ENCODE peak calls at places on chromosomes 3 and 15, in four cellular contexts. G is hepatocyte, T is SK-N-SH, Z is thyroid gland. U is an unnamed sample.
A peak's percentile ranks its signal among the peaks of the same experiment; 100 is the strongest.

GRCh38 chr3:142896996-142897395 is 8.1 kb upstream of the PCOLCE2 start:
- DNase-seq in Z (no peak), G (no peak), T (no peak), U (no peak)

GRCh38 chr3:52446631-52447511 is 2.0 kb upstream of the SEMA3G start:
- DNase-seq in T (peak; percentile 88), G (peak; percentile 76), Z (peak; percentile 43), U (peak; percentile 80)

GRCh38 chr15:33859992-33860545 is 108.2 kb upstream of the CHRM5 start:
- DNase-seq in G (no peak), Z (no peak), T (no peak), U (no peak)

GRCh38 chr15:67043939-67044771 is 21.2 kb upstream of the SMAD3 start:
- DNase-seq in G (no peak), Z (no peak), T (no peak), U (peak; percentile 68)

GRCh38 chr3:138774529-138775253 is 60.0 kb downstream of the PIK3CB start:
- DNase-seq in Z (peak; percentile 69), G (peak; percentile 81), T (peak; percentile 49), U (peak; percentile 99)

GRCh38 chr3:161310649-161311423 is 60.5 kb downstream of the SPTSSB start:
- DNase-seq in G (no peak), Z (no peak), T (no peak), U (no peak)

GRCh38 chr15:40093224-40093842 is 15.3 kb downstream of the BMF start:
- DNase-seq in T (no peak), G (no peak), Z (no peak), U (no peak)

GRCh38 chr3:143132246-143132980 is 12.8 kb downstream of the CHST2 start:
- DNase-seq in T (no peak), G (no peak), Z (no peak), U (no peak)

GRCh38 chr3:127135241-127136023 is 57.5 kb upstream of the PRR23E start:
- DNase-seq in T (peak; percentile 92), Z (peak; percentile 56), G (peak; percentile 56), U (peak; percentile 32)

GRCh38 chr3:57436195-57436761 is 107.9 kb downstream of the DNAH12 start:
- DNase-seq in Z (no peak), G (peak; percentile 26), T (no peak), U (no peak)

GRCh38 chr3:10303105-10303504 is 10.4 kb upstream of the GHRL start:
- DNase-seq in G (no peak), Z (no peak), T (no peak), U (no peak)

GRCh38 chr3:10306156-10306555 is 13.4 kb upstream of the GHRL start:
- DNase-seq in G (no peak), T (no peak), Z (no peak), U (no peak)

GRCh38 chr3:10304905-10305304 is 12.2 kb upstream of the GHRL start:
- DNase-seq in G (no peak), Z (no peak), T (no peak), U (no peak)

GRCh38 chr3:10305331-10305902 is 12.7 kb upstream of the GHRL start:
- DNase-seq in T (no peak), Z (no peak), G (no peak), U (no peak)

DNA sequence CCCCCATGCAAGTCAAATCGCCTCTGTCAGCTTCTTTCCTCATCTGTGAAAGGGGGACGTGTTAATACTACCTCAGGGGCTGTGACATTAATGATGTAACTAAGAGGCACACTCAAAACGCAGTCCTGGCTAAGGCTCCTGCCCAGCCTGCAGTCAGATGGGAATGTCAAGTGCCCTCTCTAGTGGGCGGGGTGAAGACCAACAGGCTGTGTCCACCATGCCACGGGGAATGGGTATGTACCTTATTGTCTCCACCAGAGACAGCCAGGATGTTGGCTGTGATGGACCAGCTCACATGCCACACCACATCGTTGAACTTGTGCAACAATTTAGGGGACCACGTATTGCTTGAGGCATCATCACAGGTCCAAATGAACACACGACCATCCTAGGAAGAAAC is 11.0 kb upstream of the GHRL start:
- DNase-seq in G (no peak), Z (peak; percentile 59), T (no peak), U (no peak)
- H3K27ac ChIP-seq in G (no peak overlapping the region), Z (no peak overlapping the region), T (no peak overlapping the region), U (no peak overlapping the region)

GRCh38 chr3:76679510-76679909 is 360.4 kb upstream of the ROBO2 start:
- DNase-seq in G (no peak), T (no peak), Z (no peak), U (no peak)
- TF ChIP-seq CTCF in G (peak; percentile 48), T (no peak), Z (no peak), U (no peak)

DNA sequence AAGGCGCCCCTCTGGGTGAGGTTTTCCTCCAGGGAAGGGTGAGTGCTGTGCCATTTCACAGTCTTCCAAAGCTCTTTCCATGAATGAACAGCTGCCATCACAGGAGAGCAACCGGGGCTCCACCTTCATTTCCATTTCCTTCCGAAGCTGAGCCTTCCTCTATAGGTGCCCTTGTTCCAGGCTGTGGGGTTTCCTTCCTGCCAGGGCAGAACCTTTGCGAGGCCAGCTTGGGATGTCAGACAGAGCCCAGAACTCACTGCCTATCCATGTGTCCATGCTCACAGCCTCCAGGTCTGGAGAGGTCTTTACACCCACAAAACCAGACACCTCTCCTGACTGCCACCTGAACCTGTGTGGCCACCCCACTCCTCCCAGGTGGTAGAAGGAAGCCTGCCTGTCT is 49.2 kb downstream of the SLCO2A1 start:
- DNase-seq in T (no peak), Z (no peak), G (no peak), U (no peak)
- H3K27ac ChIP-seq in T (no peak overlapping the region), Z (peak overlapping the region; percentile 0), G (no peak overlapping the region), U (no peak overlapping the region)

DNA sequence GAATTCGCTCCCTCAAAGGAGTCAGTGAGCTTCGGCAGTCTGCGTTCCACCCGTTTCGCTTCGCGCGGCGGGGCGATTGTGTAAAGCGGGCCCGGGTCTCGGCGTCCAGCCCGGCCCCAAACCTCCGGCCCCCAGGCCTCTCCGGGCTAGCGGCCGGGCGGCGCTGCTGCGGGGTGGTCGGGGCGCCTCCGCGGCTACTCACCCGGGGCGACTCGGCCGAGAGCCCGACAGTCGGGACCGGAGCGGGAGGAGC is 412 bp downstream of the CHDH start:
- DNase-seq in T (peak; percentile 75), Z (no peak), G (no peak), U (no peak)
- TF ChIP-seq CTCF in T (no peak), Z (no peak), G (no peak), U (no peak)

GRCh38 chr3:16362781-16363180 is 97.8 kb downstream of the OXNAD1 start:
- DNase-seq in G (no peak), T (no peak), Z (no peak), U (no peak)

GRCh38 chr3:16357191-16357590 is 92.2 kb downstream of the OXNAD1 start:
- DNase-seq in T (no peak), G (no peak), Z (no peak), U (peak; percentile 8)

GRCh38 chr3:16361087-16361486 is 96.1 kb downstream of the OXNAD1 start:
- DNase-seq in G (no peak), Z (no peak), T (no peak), U (peak; percentile 20)

GRCh38 chr3:16357698-16358097 is 92.7 kb downstream of the OXNAD1 start:
- DNase-seq in T (no peak), G (no peak), Z (no peak), U (peak; percentile 46)

GRCh38 chr3:16359331-16359730 is 94.3 kb downstream of the OXNAD1 start:
- DNase-seq in T (no peak), G (no peak), Z (no peak), U (no peak)
- H3K27ac ChIP-seq in T (no peak overlapping the region), G (no peak overlapping the region), Z (no peak overlapping the region), U (no peak overlapping the region)

GRCh38 chr3:140499114-140499757 is 178.6 kb upstream of the TRIM42 start:
- DNase-seq in Z (no peak), G (peak; percentile 45), T (peak; percentile 19), U (peak; percentile 49)
- TF ChIP-seq CTCF in Z (no peak), G (peak; percentile 62), T (no peak), U (peak; percentile 7)